ENCODE peak calls at places on chromosomes 2 and 18, in eight cellular contexts. One of them, this sample, is unnamed.

GRCh38 chr18:50038448-50038847 is 156.5 kb downstream of the MYO5B start:
- DNase-seq in GM12878: no peak
- DNase-seq in Panc1: no peak
- DNase-seq in K562: no peak
- DNase-seq in HCT116: no peak
- DNase-seq in A549: no peak
- DNase-seq in SK-N-SH: no peak
- DNase-seq in HL-60: no peak
- DNase-seq in this sample: no peak

GRCh38 chr18:56869189-56869777 is 218.1 kb downstream of the WDR7 start:
- DNase-seq in HCT116: peak; percentile 55
- DNase-seq in Panc1: peak; percentile 36
- DNase-seq in SK-N-SH: peak; percentile 33
- DNase-seq in A549: peak; percentile 66
- DNase-seq in GM12878: peak; percentile 11
- DNase-seq in HL-60: peak; percentile 39
- DNase-seq in K562: peak; percentile 5
- DNase-seq in this sample: peak; percentile 68

GRCh38 chr2:8394131-8394530 is 287.7 kb upstream of the ID2 start:
- DNase-seq in SK-N-SH: no peak
- DNase-seq in A549: no peak
- DNase-seq in K562: no peak
- DNase-seq in GM12878: no peak
- DNase-seq in HCT116: no peak
- DNase-seq in Panc1: no peak
- DNase-seq in HL-60: peak; percentile 39
- DNase-seq in this sample: no peak

GRCh38 chr18:75204262-75204977 is 4.5 kb downstream of the PTGR3 start:
- DNase-seq in HCT116: no peak
- DNase-seq in GM12878: no peak
- DNase-seq in SK-N-SH: peak; percentile 61
- DNase-seq in HL-60: no peak
- DNase-seq in Panc1: no peak
- DNase-seq in K562: no peak
- DNase-seq in A549: no peak
- DNase-seq in this sample: peak; percentile 68

GRCh38 chr2:86283461-86284030 is 53.9 kb downstream of the REEP1 start:
- DNase-seq in HL-60: no peak
- DNase-seq in Panc1: no peak
- DNase-seq in SK-N-SH: no peak
- DNase-seq in HCT116: no peak
- DNase-seq in K562: no peak
- DNase-seq in A549: no peak
- DNase-seq in GM12878: no peak
- DNase-seq in this sample: no peak

GRCh38 chr2:230847883-230848388 is 16.8 kb upstream of the ITM2C start:
- DNase-seq in GM12878: peak; percentile 44
- DNase-seq in HL-60: peak; percentile 60
- DNase-seq in K562: peak; percentile 77
- DNase-seq in A549: peak; percentile 83
- DNase-seq in Panc1: no peak
- DNase-seq in SK-N-SH: peak; percentile 89
- DNase-seq in HCT116: peak; percentile 86
- DNase-seq in this sample: peak; percentile 95

GRCh38 chr2:109516445-109517117 is 97.2 kb downstream of the SEPTIN10 start:
- DNase-seq in HL-60: no peak
- DNase-seq in Panc1: no peak
- DNase-seq in A549: peak; percentile 65
- DNase-seq in SK-N-SH: peak; percentile 67
- DNase-seq in HCT116: peak; percentile 33
- DNase-seq in K562: peak; percentile 73
- DNase-seq in GM12878: no peak
- DNase-seq in this sample: peak; percentile 87

GRCh38 chr18:77062518-77063003 is 70.0 kb downstream of the MBP start:
- DNase-seq in HL-60: no peak
- DNase-seq in SK-N-SH: no peak
- DNase-seq in GM12878: peak; percentile 82
- DNase-seq in K562: no peak
- DNase-seq in Panc1: no peak
- DNase-seq in HCT116: no peak
- DNase-seq in A549: no peak
- DNase-seq in this sample: no peak

GRCh38 chr18:51133580-51134160 is 63.8 kb downstream of the MEX3C start:
- DNase-seq in SK-N-SH: no peak
- DNase-seq in HCT116: no peak
- DNase-seq in A549: no peak
- DNase-seq in Panc1: no peak
- DNase-seq in GM12878: no peak
- DNase-seq in HL-60: no peak
- DNase-seq in K562: no peak
- DNase-seq in this sample: no peak

GRCh38 chr18:71994273-71994672 is 549.9 kb downstream of the CBLN2 start:
- DNase-seq in K562: no peak
- DNase-seq in Panc1: no peak
- DNase-seq in GM12878: no peak
- DNase-seq in HCT116: no peak
- DNase-seq in HL-60: no peak
- DNase-seq in SK-N-SH: no peak
- DNase-seq in A549: no peak
- DNase-seq in this sample: no peak

GRCh38 chr2:150981826-150982225 is 279.8 kb downstream of the RBM43 start:
- DNase-seq in GM12878: no peak
- DNase-seq in A549: no peak
- DNase-seq in HCT116: no peak
- DNase-seq in HL-60: no peak
- DNase-seq in SK-N-SH: no peak
- DNase-seq in Panc1: no peak
- DNase-seq in K562: no peak
- DNase-seq in this sample: no peak

GRCh38 chr2:94861308-94862152 is 9.7 kb upstream of the TEKT4 start:
- DNase-seq in K562: no peak
- DNase-seq in SK-N-SH: peak; percentile 5
- DNase-seq in Panc1: no peak
- DNase-seq in A549: no peak
- DNase-seq in GM12878: no peak
- DNase-seq in HCT116: no peak
- DNase-seq in HL-60: no peak
- DNase-seq in this sample: peak; percentile 61

GRCh38 chr2:237616373-237617304 is 10.7 kb upstream of the LRRFIP1 start:
- DNase-seq in HL-60: no peak
- DNase-seq in Panc1: no peak
- DNase-seq in HCT116: no peak
- DNase-seq in GM12878: no peak
- DNase-seq in SK-N-SH: no peak
- DNase-seq in A549: no peak
- DNase-seq in K562: no peak
- DNase-seq in this sample: no peak

GRCh38 chr18:23238152-23238531 is 102.9 kb downstream of the CABLES1 start:
- DNase-seq in HCT116: no peak
- DNase-seq in SK-N-SH: no peak
- DNase-seq in A549: no peak
- DNase-seq in K562: no peak
- DNase-seq in HL-60: no peak
- DNase-seq in GM12878: no peak
- DNase-seq in Panc1: no peak
- DNase-seq in this sample: no peak

GRCh38 chr18:79664525-79665125 is 15.0 kb upstream of the CTDP1 start:
- DNase-seq in HCT116: no peak
- DNase-seq in SK-N-SH: no peak
- DNase-seq in GM12878: no peak
- DNase-seq in A549: peak; percentile 29
- DNase-seq in K562: no peak
- DNase-seq in HL-60: no peak
- DNase-seq in Panc1: peak; percentile 64
- DNase-seq in this sample: no peak

GRCh38 chr2:163856941-163857340 is 121.1 kb upstream of the FIGN start:
- DNase-seq in HL-60: no peak
- DNase-seq in SK-N-SH: no peak
- DNase-seq in HCT116: no peak
- DNase-seq in Panc1: no peak
- DNase-seq in A549: no peak
- DNase-seq in GM12878: no peak
- DNase-seq in K562: no peak
- DNase-seq in this sample: no peak

GRCh38 chr18:3454365-3455089 is 4.6 kb downstream of the TGIF1 start:
- DNase-seq in SK-N-SH: peak; percentile 51
- DNase-seq in K562: peak; percentile 58
- DNase-seq in HL-60: no peak
- DNase-seq in Panc1: no peak
- DNase-seq in A549: peak; percentile 80
- DNase-seq in HCT116: no peak
- DNase-seq in GM12878: peak; percentile 19
- DNase-seq in this sample: peak; percentile 84

GRCh38 chr18:3457261-3457724 is 7.3 kb downstream of the TGIF1 start:
- DNase-seq in K562: no peak
- DNase-seq in HCT116: no peak
- DNase-seq in SK-N-SH: no peak
- DNase-seq in HL-60: no peak
- DNase-seq in A549: peak; percentile 58
- DNase-seq in Panc1: no peak
- DNase-seq in GM12878: no peak
- DNase-seq in this sample: no peak

GRCh38 chr18:3456686-3457069 is 6.7 kb downstream of the TGIF1 start:
- DNase-seq in A549: peak; percentile 83
- DNase-seq in SK-N-SH: no peak
- DNase-seq in K562: no peak
- DNase-seq in GM12878: no peak
- DNase-seq in Panc1: no peak
- DNase-seq in HL-60: no peak
- DNase-seq in HCT116: no peak
- DNase-seq in this sample: no peak

GRCh38 chr18:3455090-3455640 is 5.2 kb downstream of the TGIF1 start:
- DNase-seq in HL-60: no peak
- DNase-seq in Panc1: no peak
- DNase-seq in HCT116: no peak
- DNase-seq in GM12878: no peak
- DNase-seq in K562: no peak
- DNase-seq in A549: no peak
- DNase-seq in SK-N-SH: no peak
- DNase-seq in this sample: peak; percentile 64

GRCh38 chr18:3455938-3456685 is 6.1 kb downstream of the TGIF1 start:
- DNase-seq in K562: no peak
- DNase-seq in Panc1: no peak
- DNase-seq in GM12878: no peak
- DNase-seq in HCT116: no peak
- DNase-seq in HL-60: no peak
- DNase-seq in A549: peak; percentile 68
- DNase-seq in SK-N-SH: no peak
- DNase-seq in this sample: peak; percentile 57
- TF ChIP-seq REST in K562: no peak
- TF ChIP-seq REST in Panc1: no peak
- TF ChIP-seq REST in GM12878: no peak
- TF ChIP-seq REST in HCT116: no peak
- TF ChIP-seq REST in HL-60: no peak
- TF ChIP-seq REST in A549: no peak
- TF ChIP-seq REST in SK-N-SH: no peak
- TF ChIP-seq REST in this sample: no peak

GRCh38 chr18:45974088-45974536 is 7.0 kb upstream of the EPG5 start:
- DNase-seq in A549: peak; percentile 74
- DNase-seq in SK-N-SH: peak; percentile 57
- DNase-seq in HL-60: peak; percentile 97
- DNase-seq in K562: peak; percentile 17
- DNase-seq in HCT116: peak; percentile 63
- DNase-seq in GM12878: peak; percentile 32
- DNase-seq in Panc1: no peak
- DNase-seq in this sample: peak; percentile 83
- TF ChIP-seq REST in A549: no peak
- TF ChIP-seq REST in SK-N-SH: no peak
- TF ChIP-seq REST in HL-60: no peak
- TF ChIP-seq REST in K562: no peak
- TF ChIP-seq REST in HCT116: no peak
- TF ChIP-seq REST in GM12878: no peak
- TF ChIP-seq REST in Panc1: no peak
- TF ChIP-seq REST in this sample: no peak

DNA sequence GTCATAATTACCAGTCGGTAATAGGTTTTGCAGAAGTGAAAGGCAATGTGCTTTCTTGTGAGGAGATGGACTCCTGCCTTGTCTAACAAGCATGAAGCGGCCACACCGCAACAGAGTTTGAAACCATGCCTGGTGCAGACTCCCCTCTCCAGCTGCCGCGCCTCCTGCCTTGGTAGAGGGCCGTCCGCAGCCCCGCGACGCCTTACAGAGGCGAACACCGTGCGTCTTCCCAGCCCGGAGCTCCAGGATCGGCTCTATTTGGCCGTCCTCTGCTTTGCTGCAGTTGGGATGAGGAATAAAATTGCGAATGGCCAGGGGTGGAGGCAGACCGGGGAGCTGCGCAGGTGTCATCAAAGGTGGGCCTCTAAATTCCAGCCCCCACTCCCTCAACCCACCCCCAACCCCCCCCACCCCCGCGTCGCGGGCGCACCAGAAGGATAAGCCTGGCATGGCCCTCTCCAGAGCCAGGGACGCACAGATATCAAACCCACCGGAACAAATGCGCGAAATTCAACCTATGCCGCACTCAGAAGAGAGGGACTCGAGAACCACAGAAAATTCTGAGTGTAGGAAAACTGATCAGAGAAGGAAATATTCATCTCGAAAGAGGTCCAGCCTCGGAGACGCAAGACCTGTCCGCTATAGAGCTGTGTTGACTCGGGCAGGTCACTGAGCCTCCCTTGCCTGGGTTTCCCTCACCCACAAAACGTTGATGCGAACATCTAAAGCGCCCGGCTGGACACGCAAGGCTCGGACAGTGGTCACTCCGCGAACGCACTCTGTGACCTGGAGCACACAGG is 1.1 kb downstream of the TRABD2A start:
- DNase-seq in HL-60: no peak
- DNase-seq in SK-N-SH: no peak
- DNase-seq in HCT116: no peak
- DNase-seq in A549: no peak
- DNase-seq in Panc1: no peak
- DNase-seq in GM12878: no peak
- DNase-seq in K562: no peak
- DNase-seq in this sample: peak; percentile 63
- TF ChIP-seq REST in HL-60: no peak
- TF ChIP-seq REST in SK-N-SH: no peak
- TF ChIP-seq REST in HCT116: no peak
- TF ChIP-seq REST in A549: no peak
- TF ChIP-seq REST in Panc1: no peak
- TF ChIP-seq REST in GM12878: no peak
- TF ChIP-seq REST in K562: no peak
- TF ChIP-seq REST in this sample: no peak

DNA sequence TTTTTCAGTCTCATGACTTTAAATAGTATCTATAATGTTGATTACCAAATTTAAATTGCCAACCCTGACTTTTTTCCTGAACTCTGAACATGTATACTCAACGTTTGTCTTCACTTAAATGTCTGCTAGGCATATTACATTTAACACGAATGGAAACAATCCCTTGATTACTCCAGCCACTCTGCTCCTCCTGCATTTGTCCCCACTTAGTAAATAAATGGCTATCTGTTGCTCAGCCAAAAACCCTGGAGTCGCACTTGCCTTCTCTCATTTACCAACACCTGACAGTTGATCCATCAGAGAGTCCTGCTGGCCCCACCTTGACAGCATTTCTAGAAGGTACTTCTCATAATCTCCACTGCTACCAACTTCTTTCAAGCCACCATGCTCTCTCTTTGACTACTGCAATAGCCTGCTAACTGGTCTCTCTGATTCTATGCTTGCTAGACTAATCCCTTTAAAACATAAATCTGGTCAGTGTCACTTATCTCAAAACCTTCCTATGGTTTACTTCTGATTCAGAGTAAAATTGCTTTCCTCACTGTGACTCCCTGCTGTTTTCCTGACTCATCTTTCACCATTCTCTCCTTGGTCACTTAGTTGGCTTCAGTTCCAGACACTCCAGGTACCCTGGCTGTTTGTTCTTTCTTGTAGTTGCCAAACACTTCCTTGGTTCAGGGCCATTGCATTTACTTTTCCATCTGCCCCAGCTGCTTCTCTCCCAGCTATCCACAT is 31.9 kb downstream of the SPAG16 start:
- DNase-seq in GM12878: no peak
- DNase-seq in K562: no peak
- DNase-seq in A549: peak; percentile 58
- DNase-seq in HL-60: no peak
- DNase-seq in HCT116: peak; percentile 39
- DNase-seq in Panc1: no peak
- DNase-seq in SK-N-SH: no peak
- DNase-seq in this sample: no peak
- TF ChIP-seq REST in GM12878: no peak
- TF ChIP-seq REST in K562: no peak
- TF ChIP-seq REST in A549: no peak
- TF ChIP-seq REST in HL-60: no peak
- TF ChIP-seq REST in HCT116: no peak
- TF ChIP-seq REST in Panc1: no peak
- TF ChIP-seq REST in SK-N-SH: no peak
- TF ChIP-seq REST in this sample: no peak